ENCODE peak calls at places on chromosomes 3 and 15, in nine cellular contexts. L, A, H, J, R, P, D, X and G are unnamed samples.

GRCh38 chr3:152097770-152098169 is 171.0 kb upstream of the MBNL1 start:
- DNase-seq in H (no peak), P (no peak), R (no peak), J (no peak), A (peak), D (no peak), X (no peak), L (no peak), G (no peak)

GRCh38 chr3:182104811-182105316 is 393.1 kb downstream of the SOX2 start:
- DNase-seq in L (no peak), D (no peak), X (no peak), P (no peak), J (no peak), H (no peak), R (no peak), A (no peak), G (no peak)

GRCh38 chr3:133476971-133477375 is 77.1 kb downstream of the BFSP2 start:
- DNase-seq in D (no peak), R (no peak), P (no peak), H (no peak), X (no peak), A (no peak), J (no peak), L (no peak), G (no peak)

GRCh38 chr15:99014803-99015676 is 7.4 kb upstream of the PGPEP1L start:
- DNase-seq in L (no peak), J (peak), D (peak), R (peak), X (peak), P (peak), A (peak), H (peak), G (peak)

GRCh38 chr15:83283813-83284562 is 476 bp downstream of the BNC1 start:
- DNase-seq in A (no peak), D (no peak), R (no peak), H (peak), P (no peak), X (no peak), J (no peak), L (no peak), G (no peak)

GRCh38 chr15:88513195-88513594 is 33.3 kb downstream of the DET1 start:
- DNase-seq in X (no peak), R (no peak), A (no peak), H (peak), P (no peak), J (no peak), L (no peak), D (no peak), G (no peak)

GRCh38 chr3:86973440-86973839 is 17.5 kb downstream of the VGLL3 start:
- DNase-seq in X (no peak), A (no peak), H (no peak), L (no peak), P (no peak), J (no peak), R (no peak), D (no peak), G (no peak)

GRCh38 chr3:134762016-134762415 is 33.0 kb upstream of the EPHB1 start:
- DNase-seq in J (no peak), A (no peak), L (no peak), R (no peak), X (no peak), P (no peak), D (no peak), H (no peak), G (no peak)

GRCh38 chr15:75723847-75724660 is 11.4 kb upstream of the CSPG4 start:
- DNase-seq in H (peak), R (peak), J (peak), P (peak), A (peak), L (no peak), D (peak), X (peak), G (no peak)

GRCh38 chr3:144763878-144764454 is 792.3 kb downstream of the DIPK2A start:
- DNase-seq in P (no peak), A (no peak), J (no peak), L (no peak), X (no peak), H (no peak), D (no peak), R (no peak), G (no peak)

GRCh38 chr15:67998599-67999122 is 55.5 kb upstream of the PIAS1 start:
- DNase-seq in A (no peak), P (no peak), L (no peak), R (no peak), J (no peak), D (peak), H (no peak), X (no peak), G (no peak)

GRCh38 chr3:8629151-8630021 is 15.2 kb downstream of the SSUH2 start:
- DNase-seq in R (peak), A (peak), H (peak), X (no peak), P (peak), J (peak), L (no peak), D (peak), G (no peak)

GRCh38 chr3:102533784-102534183 is 99.0 kb downstream of the ZPLD1 start:
- DNase-seq in A (no peak), P (no peak), D (no peak), L (no peak), H (no peak), J (no peak), X (no peak), R (no peak), G (no peak)

GRCh38 chr15:67836477-67836876 is 3.4 kb downstream of the RNU6-1 start:
- DNase-seq in D (no peak), H (peak), P (peak), X (peak), J (peak), R (peak), L (peak), A (peak), G (no peak)